ENCODE peak calls at places on chromosomes 6 and 20, in seven cellular contexts. V is mesendoderm, O is neuronal stem cell, R is H9, G is IMR-90, W is trophoblast cell, I is mesenchymal stem cell. D is an unnamed sample.

GRCh38 chr6:121382467-121383121 is 48.3 kb upstream of the TBC1D32 start:
- DNase-seq in V (peak), O (no peak), R (no peak), W (no peak), G (no peak), I (no peak), D (no peak)

GRCh38 chr20:62104234-62104789 is 18.0 kb upstream of the LSM14B start:
- DNase-seq in V (no peak), W (no peak), R (no peak), I (no peak), G (no peak), O (no peak), D (no peak)

GRCh38 chr6:35485402-35485877 is 11.4 kb downstream of the TEAD3 start:
- DNase-seq in O (peak), W (peak), I (peak), V (peak), R (peak), G (no peak), D (peak)

GRCh38 chr6:41489284-41489851 is 56.8 kb upstream of the FOXP4 start:
- DNase-seq in G (peak), R (no peak), V (peak), O (no peak), I (no peak), W (no peak), D (no peak)

GRCh38 chr6:31158863-31159855 is 770 bp downstream of the TCF19 start:
- DNase-seq in V (peak), W (no peak), O (no peak), I (peak), G (no peak), R (peak), D (peak)

GRCh38 chr6:27157461-27158315 is 89.8 kb upstream of the PRSS16 start:
- DNase-seq in I (peak), W (peak), R (peak), O (no peak), V (peak), G (peak), D (no peak)

GRCh38 chr6:155188707-155189496 is 74.9 kb upstream of the CLDN20 start:
- DNase-seq in W (no peak), I (peak), G (peak), R (no peak), O (no peak), V (no peak), D (no peak)

GRCh38 chr20:4601630-4602296 is 119.9 kb upstream of the PRND start:
- DNase-seq in W (no peak), O (no peak), R (no peak), I (peak), G (no peak), V (no peak), D (no peak)

GRCh38 chr20:52003415-52003814 is 188.2 kb downstream of the ZFP64 start:
- DNase-seq in W (no peak), O (no peak), V (no peak), R (no peak), I (no peak), G (no peak), D (no peak)

GRCh38 chr6:163605388-163606097 is 191.0 kb downstream of the QKI start:
- DNase-seq in W (no peak), G (no peak), O (no peak), I (no peak), V (no peak), R (no peak), D (no peak)

GRCh38 chr6:551405-551804 is 105.5 kb downstream of the HUS1B start:
- DNase-seq in G (peak), I (peak), R (peak), V (peak), O (peak), W (peak), D (peak)

GRCh38 chr20:51594999-51595532 is 52.5 kb upstream of the NFATC2 start:
- DNase-seq in I (peak), R (peak), O (peak), G (peak), V (peak), W (peak), D (peak)

GRCh38 chr20:57964011-57964862 is 254.4 kb upstream of the PMEPA1 start:
- DNase-seq in I (no peak), W (no peak), O (no peak), V (no peak), R (no peak), G (no peak), D (no peak)

GRCh38 chr20:46985241-46985640 is 90.6 kb downstream of the EYA2 start:
- DNase-seq in G (peak), I (no peak), V (no peak), W (no peak), R (no peak), O (no peak), D (no peak)

GRCh38 chr6:8506123-8506522 is 70.8 kb upstream of the SLC35B3 start:
- DNase-seq in R (no peak), I (no peak), G (no peak), W (no peak), V (peak), O (peak), D (no peak)

GRCh38 chr6:12969933-12970332 is 253.4 kb downstream of the PHACTR1 start:
- DNase-seq in V (no peak), R (no peak), G (no peak), O (no peak), I (peak), W (no peak), D (no peak)

GRCh38 chr6:79878142-79878748 is 69.1 kb downstream of the ELOVL4 start:
- DNase-seq in R (no peak), V (no peak), O (no peak), W (peak), G (no peak), I (peak), D (no peak)

GRCh38 chr6:40334496-40334895 is 252.7 kb downstream of the LRFN2 start:
- DNase-seq in G (no peak), V (peak), I (no peak), W (no peak), O (no peak), R (no peak), D (no peak)

GRCh38 chr6:44727651-44728630 is 340.4 kb downstream of the CDC5L start:
- DNase-seq in W (peak), R (no peak), O (no peak), G (no peak), V (no peak), I (no peak), D (no peak)

GRCh38 chr6:44721954-44722578 is 334.6 kb downstream of the CDC5L start:
- DNase-seq in V (no peak), G (no peak), R (no peak), O (no peak), W (no peak), I (no peak), D (no peak)

GRCh38 chr6:44722736-44723135 is 335.2 kb downstream of the CDC5L start:
- DNase-seq in W (no peak), V (no peak), O (no peak), R (no peak), I (no peak), G (no peak), D (no peak)

GRCh38 chr6:44730771-44731391 is 343.4 kb downstream of the CDC5L start:
- DNase-seq in R (no peak), I (peak), O (no peak), V (peak), W (no peak), G (peak), D (no peak)

GRCh38 chr6:44725070-44725469 is 337.6 kb downstream of the CDC5L start:
- DNase-seq in O (no peak), G (no peak), W (no peak), V (no peak), I (peak), R (no peak), D (no peak)
- H2AK5ac ChIP-seq in O (no peak), G (no peak), W (no peak), V (no peak), I (no peak), R (no peak), D (no peak)

GRCh38 chr6:24215068-24215467 is 89.1 kb downstream of the NRSN1 start:
- DNase-seq in V (no peak), I (peak), W (no peak), G (no peak), R (no peak), O (no peak), D (no peak)
- H2AK5ac ChIP-seq in V (no peak), I (no peak), W (no peak), G (no peak), R (no peak), O (no peak), D (no peak)

GRCh38 chr20:50421356-50422340 is 88.5 kb upstream of the PTPN1 start:
- DNase-seq in G (no peak), V (no peak), W (peak), I (no peak), O (no peak), R (no peak), D (no peak)

GRCh38 chr20:50416930-50417329 is 93.3 kb upstream of the PTPN1 start:
- DNase-seq in W (no peak), V (no peak), R (no peak), I (no peak), G (no peak), O (no peak), D (no peak)

GRCh38 chr20:50420380-50420779 is 89.8 kb upstream of the PTPN1 start:
- DNase-seq in W (no peak), R (no peak), V (no peak), I (no peak), O (no peak), G (no peak), D (no peak)

GRCh38 chr20:50417484-50418235 is 92.5 kb upstream of the PTPN1 start:
- DNase-seq in W (no peak), G (no peak), O (no peak), R (no peak), I (no peak), V (no peak), D (no peak)

DNA sequence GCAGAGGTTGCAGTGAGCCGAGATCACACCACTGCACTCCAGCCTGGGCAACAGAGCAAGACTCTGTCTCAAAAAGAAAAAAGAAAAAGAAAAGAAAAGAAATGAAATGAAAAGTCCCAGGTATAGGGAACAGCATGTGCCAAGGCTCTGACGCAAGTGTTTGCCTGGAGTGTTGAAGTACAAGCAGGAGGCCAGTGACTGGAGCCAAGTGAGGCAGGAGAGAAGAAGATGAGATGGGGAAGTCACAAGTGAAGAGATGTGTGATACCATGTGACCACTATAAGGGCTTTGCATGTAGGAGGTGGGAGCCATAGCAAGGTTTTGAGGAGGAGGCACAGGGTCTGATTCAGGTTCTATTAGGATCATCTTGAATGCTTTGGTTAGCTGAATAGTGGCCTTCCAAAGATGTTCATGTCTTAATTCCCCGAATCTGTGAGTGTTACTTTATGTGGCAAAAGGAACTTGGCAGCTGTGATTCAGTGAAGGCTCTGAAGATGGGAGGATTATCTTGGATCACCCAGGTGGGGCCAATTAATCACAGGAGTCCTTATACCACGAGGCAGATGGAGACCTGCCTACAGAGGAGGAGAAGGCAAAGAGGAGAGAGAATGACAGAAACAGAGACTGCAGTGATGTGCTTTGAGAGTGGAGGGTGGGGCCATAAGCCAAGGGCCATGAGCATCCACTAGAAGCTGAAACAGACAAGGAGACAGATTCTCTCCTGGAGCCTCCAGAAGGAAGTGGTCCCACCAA is 91.1 kb upstream of the PTPN1 start:
- DNase-seq in V (no peak), G (no peak), R (no peak), I (no peak), O (no peak), W (no peak), D (no peak)
- H2AK5ac ChIP-seq in V (no peak), G (peak), R (no peak), I (no peak), O (no peak), W (no peak), D (no peak)

DNA sequence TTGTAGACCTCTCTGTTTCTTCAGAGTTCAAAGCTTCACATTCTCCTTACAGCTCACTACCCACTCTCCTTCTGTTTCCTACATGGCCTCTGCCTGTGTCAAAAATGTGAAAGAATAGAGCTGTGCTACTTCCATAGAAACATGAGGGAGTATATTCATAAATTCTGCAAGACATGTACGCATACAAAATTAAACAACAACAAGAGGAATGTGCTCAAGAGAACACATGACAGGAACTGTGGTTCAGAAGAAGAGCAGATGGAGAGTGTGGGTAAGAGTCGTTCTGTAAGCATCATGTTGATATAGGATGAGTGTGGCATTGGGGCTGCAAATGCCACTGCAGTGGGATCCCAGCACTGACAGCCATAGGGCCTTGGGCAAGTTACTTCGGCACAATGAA is 266.6 kb upstream of the SASH1 start:
- DNase-seq in O (no peak), I (no peak), R (no peak), W (no peak), V (no peak), G (no peak), D (no peak)
- H2AK5ac ChIP-seq in O (no peak), I (no peak), R (no peak), W (no peak), V (no peak), G (no peak), D (no peak)

GRCh38 chr20:19679931-19680330 is 78.1 kb upstream of the RIN2 start:
- DNase-seq in R (no peak), O (no peak), W (no peak), V (no peak), G (no peak), I (no peak), D (no peak)

GRCh38 chr20:19683822-19684221 is 74.2 kb upstream of the RIN2 start:
- DNase-seq in O (no peak), R (no peak), W (no peak), G (no peak), I (no peak), V (no peak), D (no peak)

GRCh38 chr20:19688031-19688806 is 69.8 kb upstream of the RIN2 start:
- DNase-seq in V (peak), G (peak), O (no peak), I (peak), R (peak), W (peak), D (peak)

GRCh38 chr20:19683168-19683567 is 74.9 kb upstream of the RIN2 start:
- DNase-seq in R (no peak), V (no peak), I (no peak), G (no peak), W (no peak), O (no peak), D (no peak)

DNA sequence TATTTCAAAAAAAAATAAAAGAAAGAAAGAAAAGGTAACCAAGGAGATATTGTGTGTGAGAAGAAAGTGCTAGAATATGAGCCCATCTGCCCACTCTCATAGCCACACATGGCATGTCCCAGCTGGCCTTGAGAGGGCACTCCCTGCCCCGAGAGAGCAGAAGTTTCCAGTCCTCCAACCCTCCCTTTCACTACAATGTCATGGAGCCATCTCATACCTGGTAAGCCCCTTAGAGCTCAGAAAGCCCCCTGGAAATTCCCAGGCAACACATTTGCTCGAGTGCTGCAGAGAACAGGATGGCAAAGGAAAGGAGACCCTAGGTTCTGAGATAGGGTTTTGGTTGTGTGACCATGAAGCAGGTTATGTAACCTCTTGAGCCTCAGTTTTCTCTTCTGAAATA is 75.8 kb upstream of the RIN2 start:
- DNase-seq in R (no peak), W (no peak), I (no peak), O (no peak), V (no peak), G (no peak), D (no peak)
- H2AK5ac ChIP-seq in R (no peak), W (no peak), I (no peak), O (no peak), V (no peak), G (no peak), D (no peak)

GRCh38 chr6:159623156-159623555 is 69.9 kb downstream of the SOD2 start:
- DNase-seq in I (no peak), G (no peak), W (no peak), R (no peak), O (no peak), V (no peak), D (no peak)
- H2AK5ac ChIP-seq in I (no peak), G (no peak), W (no peak), R (no peak), O (no peak), V (no peak), D (no peak)